ENCODE peak calls at places on chromosome 6, in six cellular contexts. S is dorsolateral prefrontal cortex; L is CD8-positive, alpha-beta T cell; F is astrocyte of the spinal cord; N is astrocyte; H is GM23338. Q is an unnamed sample.
A peak's percentile ranks its signal among the peaks of the same experiment; 100 is the strongest.

GRCh38 chr6:105437236-105437635 is 34.4 kb upstream of the PREP start:
- DNase-seq in H (no peak), N (no peak), S (no peak), L (no peak), F (no peak), Q (no peak)

GRCh38 chr6:142413111-142413510 is 111.3 kb downstream of the ADGRG6 start:
- DNase-seq in L (no peak), F (no peak), N (peak; percentile 79), S (no peak), H (no peak), Q (no peak)

GRCh38 chr6:34574647-34575293 is 18.6 kb upstream of the SPDEF start:
- DNase-seq in N (no peak), S (no peak), L (no peak), H (no peak), F (no peak), Q (no peak)

GRCh38 chr6:4655196-4656025 is 120.8 kb upstream of the CDYL start:
- DNase-seq in N (no peak), F (no peak), L (no peak), S (no peak), H (peak; percentile 27), Q (no peak)

GRCh38 chr6:22001336-22002027 is 295.4 kb downstream of the PRL start:
- DNase-seq in L (no peak), N (peak; percentile 68), H (no peak), F (peak; percentile 67), S (no peak), Q (no peak)

GRCh38 chr6:56334937-56335336 is 87.6 kb upstream of the COL21A1 start:
- DNase-seq in H (no peak), F (peak; percentile 81), L (no peak), S (no peak), N (peak; percentile 79), Q (no peak)

GRCh38 chr6:150334790-150335783 is 33.7 kb upstream of the IYD start:
- DNase-seq in S (no peak), H (peak; percentile 73), N (peak; percentile 57), L (no peak), F (peak; percentile 81), Q (peak; percentile 39)

GRCh38 chr6:124131259-124131658 is 327.6 kb downstream of the NKAIN2 start:
- DNase-seq in N (peak; percentile 67), F (peak; percentile 87), L (no peak), S (no peak), H (no peak), Q (no peak)

GRCh38 chr6:102799051-102799450 is 1405.5 kb downstream of the GRIK2 start:
- DNase-seq in N (no peak), H (no peak), L (no peak), S (no peak), F (no peak), Q (no peak)

GRCh38 chr6:25186919-25187318 is 92.3 kb upstream of the CARMIL1 start:
- DNase-seq in H (no peak), F (no peak), L (no peak), S (no peak), N (no peak), Q (no peak)

GRCh38 chr6:148470141-148470540 is 127.5 kb downstream of the SASH1 start:
- DNase-seq in L (no peak), S (no peak), H (no peak), F (no peak), N (no peak), Q (no peak)

GRCh38 chr6:22964334-22964733 is 395.0 kb downstream of the HDGFL1 start:
- DNase-seq in L (no peak), S (no peak), H (no peak), N (no peak), F (no peak), Q (no peak)

GRCh38 chr6:165850434-165851019 is 187.5 kb upstream of the PDE10A start:
- DNase-seq in N (peak; percentile 10), S (peak; percentile 88), L (peak; percentile 59), H (peak; percentile 68), F (peak; percentile 56), Q (peak; percentile 75)

GRCh38 chr6:164185342-164185920 is 770.9 kb downstream of the QKI start:
- DNase-seq in F (no peak), N (no peak), L (no peak), S (no peak), H (no peak), Q (no peak)

GRCh38 chr6:5851261-5851757 is 155.4 kb downstream of the NRN1 start:
- DNase-seq in H (peak; percentile 91), N (peak; percentile 10), F (peak; percentile 39), L (peak; percentile 67), S (peak; percentile 91), Q (peak; percentile 72)

GRCh38 chr6:115969207-115969929 is 91.3 kb downstream of the FRK start:
- DNase-seq in N (no peak), L (no peak), S (peak; percentile 39), F (peak; percentile 20), H (peak; percentile 73), Q (no peak)

GRCh38 chr6:4543596-4543995 is 232.6 kb upstream of the CDYL start:
- DNase-seq in H (no peak), L (no peak), N (no peak), S (no peak), F (no peak), Q (no peak)

GRCh38 chr6:139124887-139125672 is 9.8 kb upstream of the HECA start:
- DNase-seq in N (peak; percentile 55), S (no peak), F (peak; percentile 62), H (peak; percentile 79), L (peak; percentile 82), Q (no peak)

GRCh38 chr6:31652925-31653724 is 664 bp upstream of the BAG6 start:
- DNase-seq in S (peak; percentile 86), F (no peak), N (peak; percentile 84), H (peak; percentile 98), L (peak; percentile 86), Q (no peak)

GRCh38 chr6:21164768-21165326 is 428.7 kb upstream of the SOX4 start:
- DNase-seq in S (no peak), F (peak; percentile 55), N (peak; percentile 46), L (no peak), H (no peak), Q (no peak)

GRCh38 chr6:80457044-80457933 is 350.8 kb downstream of the BCKDHB start:
- DNase-seq in S (peak; percentile 60), F (peak; percentile 96), N (peak; percentile 97), H (no peak), L (no peak), Q (no peak)

GRCh38 chr6:135163440-135163738 is 17.7 kb upstream of the MYB start:
- DNase-seq in L (peak; percentile 38), F (no peak), H (no peak), N (no peak), S (no peak), Q (no peak)

GRCh38 chr6:90811596-90812226 is 224.8 kb upstream of the MAP3K7 start:
- DNase-seq in H (no peak), N (no peak), L (no peak), S (no peak), F (no peak), Q (no peak)

GRCh38 chr6:157518399-157519250 is 137.6 kb downstream of the ZDHHC14 start:
- DNase-seq in H (peak; percentile 22), F (peak; percentile 13), L (no peak), S (no peak), N (no peak), Q (no peak)

GRCh38 chr6:42452171-42453026 is 673 bp upstream of the TRERF1 start:
- DNase-seq in L (peak; percentile 53), F (peak; percentile 86), N (peak; percentile 72), S (peak; percentile 60), H (no peak), Q (peak; percentile 65)

GRCh38 chr6:159104163-159104885 is 59.5 kb upstream of the TAGAP start:
- DNase-seq in N (no peak), H (peak; percentile 83), L (peak; percentile 79), F (peak; percentile 41), S (peak; percentile 60), Q (peak; percentile 57)

GRCh38 chr6:38723783-38724182 is 8.7 kb downstream of the DNAH8 start:
- DNase-seq in H (no peak), L (no peak), N (no peak), F (no peak), S (no peak), Q (no peak)
- TF ChIP-seq CTCF in H (no peak), L (no peak), N (no peak), F (no peak), S (no peak), Q (no peak)

DNA sequence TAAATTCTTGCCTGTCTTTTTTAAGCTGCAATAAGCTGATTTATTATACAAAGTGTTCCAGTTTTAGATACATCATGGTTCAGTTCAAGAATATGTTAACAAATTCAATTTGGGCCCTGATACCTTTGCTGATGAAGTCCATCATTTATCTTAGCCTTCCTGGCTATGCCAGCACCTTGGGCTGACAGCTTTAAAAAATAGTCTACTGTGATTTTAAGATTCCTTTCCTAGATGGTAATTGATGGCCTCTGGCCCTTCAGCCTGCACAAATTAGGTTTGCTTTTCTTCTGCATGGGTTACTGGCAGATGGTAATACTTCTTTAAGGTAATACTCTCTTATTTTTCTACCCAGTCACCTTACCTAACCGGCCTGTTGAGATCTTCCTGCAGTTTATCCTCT is 7.1 kb upstream of the TMEM217 start:
- DNase-seq in F (no peak), L (no peak), S (no peak), N (no peak), H (no peak), Q (no peak)
- TF ChIP-seq CTCF in F (no peak), L (no peak), S (no peak), N (no peak), H (no peak), Q (no peak)

GRCh38 chr6:111002350-111002749 is 20.5 kb downstream of the RPF2 start:
- DNase-seq in N (no peak), L (no peak), F (no peak), H (no peak), S (no peak), Q (no peak)

GRCh38 chr6:110996661-110997060 is 14.8 kb downstream of the RPF2 start:
- DNase-seq in H (no peak), S (no peak), F (no peak), N (no peak), L (no peak), Q (no peak)

DNA sequence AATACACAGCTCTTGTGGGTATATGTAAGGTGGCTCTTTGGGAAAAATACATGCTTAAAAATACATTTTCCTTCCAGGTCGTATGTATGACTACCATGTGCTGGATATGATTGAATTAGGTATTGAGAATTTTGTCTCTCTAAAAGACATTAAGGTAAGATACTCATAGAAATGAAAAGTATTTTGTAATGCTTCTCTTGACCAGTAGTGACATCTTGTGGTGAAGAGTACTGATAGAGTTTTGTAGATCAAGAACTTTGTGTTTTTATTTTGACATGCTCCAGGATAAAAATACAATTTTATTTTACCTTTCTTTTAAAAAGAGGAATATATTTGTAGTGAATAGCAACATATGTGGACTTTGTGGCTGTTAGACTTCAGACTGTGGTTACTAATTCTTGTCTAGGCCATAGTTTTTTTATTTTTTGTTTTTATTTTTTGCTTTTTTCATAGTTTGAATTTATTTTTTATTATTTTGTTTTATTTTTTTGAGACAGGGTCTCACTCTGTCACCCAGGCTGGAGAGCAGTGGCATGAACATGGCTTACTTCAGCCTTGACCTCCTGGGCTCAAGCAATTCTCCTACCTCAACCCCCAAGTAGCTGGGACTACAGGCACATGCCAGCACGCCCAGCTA is 17.9 kb downstream of the RPF2 start:
- DNase-seq in N (peak; percentile 12), H (peak; percentile 16), L (no peak), S (no peak), F (peak; percentile 55), Q (no peak)
- TF ChIP-seq CTCF in N (peak; percentile 34), H (peak; percentile 51), L (peak; percentile 36), S (peak; percentile 68), F (peak; percentile 41), Q (peak; percentile 65)

DNA sequence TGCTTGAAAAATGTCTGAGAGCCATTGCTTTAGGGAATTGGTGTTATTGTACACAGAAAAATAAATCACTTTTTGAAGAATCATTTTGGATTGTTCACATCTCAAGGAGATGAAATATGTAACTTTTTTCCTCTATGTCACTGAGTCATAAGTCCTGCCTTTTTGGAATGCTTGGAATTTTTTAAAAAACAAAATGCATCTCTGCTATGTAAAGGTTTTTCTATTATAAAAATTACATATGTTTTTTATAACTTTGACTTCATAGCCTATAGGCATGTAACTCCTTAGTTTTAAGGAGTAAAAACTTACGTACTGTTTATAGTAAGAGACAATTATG is 8.7 kb downstream of the RNF144B start:
- DNase-seq in H (no peak), S (no peak), L (no peak), N (no peak), F (no peak), Q (no peak)
- TF ChIP-seq CTCF in H (no peak), S (no peak), L (no peak), N (no peak), F (no peak), Q (no peak)

Q was measured in neural crest cell.